ENCODE peak calls at places on chromosome 19, in ten cellular contexts. M, W, I, P, K, S, J, B, C and Y are unnamed samples.

GRCh38 chr19:13055213-13056051 is 47.2 kb downstream of the LYL1 start:
- DNase-seq in M (no peak), W (no peak), I (peak; percentile 88), P (no peak), K (peak; percentile 69), S (no peak), J (no peak), B (peak; percentile 29), C (peak; percentile 87), Y (peak; percentile 90)

GRCh38 chr19:495047-495439 is 1.2 kb upstream of the MADCAM1 start:
- DNase-seq in M (no peak), W (no peak), I (no peak), P (no peak), K (no peak), S (no peak), J (no peak), B (no peak), C (no peak), Y (no peak)

GRCh38 chr19:46303702-46304397 is 7.0 kb downstream of the HIF3A start:
- DNase-seq in M (no peak), W (no peak), I (peak; percentile 78), P (no peak), K (peak; percentile 50), S (no peak), J (no peak), B (peak; percentile 68), C (peak; percentile 61), Y (peak; percentile 74)

GRCh38 chr19:23762884-23763711 is 4.4 kb upstream of the ZNF681 start:
- DNase-seq in M (peak; percentile 77), W (peak; percentile 26), I (peak; percentile 87), P (peak; percentile 80), K (peak; percentile 73), S (peak; percentile 88), J (peak; percentile 90), B (peak; percentile 79), C (peak; percentile 75), Y (peak; percentile 92)

GRCh38 chr19:36420961-36421748 is 2.7 kb upstream of the ZFP82 start:
- DNase-seq in M (no peak), W (no peak), I (peak; percentile 35), P (no peak), K (no peak), S (no peak), J (peak; percentile 57), B (peak; percentile 31), C (peak; percentile 17), Y (peak; percentile 46)

GRCh38 chr19:10173527-10173926 is 21.2 kb downstream of the DNMT1 start:
- DNase-seq in M (no peak), W (no peak), I (no peak), P (no peak), K (no peak), S (no peak), J (no peak), B (peak; percentile 29), C (no peak), Y (no peak)

GRCh38 chr19:56273563-56274117 is 1.1 kb downstream of the EDDM13 start:
- DNase-seq in M (no peak), W (no peak), I (no peak), P (no peak), K (peak; percentile 36), S (no peak), J (no peak), B (peak; percentile 67), C (no peak), Y (no peak)

GRCh38 chr19:5624154-5624663 is 1.3 kb downstream of the SAFB start:
- DNase-seq in M (no peak), W (no peak), I (no peak), P (peak; percentile 6), K (no peak), S (no peak), J (peak; percentile 49), B (peak; percentile 30), C (peak; percentile 37), Y (peak; percentile 70)

GRCh38 chr19:46213156-46213555 is 16.4 kb upstream of the IGFL1 start:
- DNase-seq in M (no peak), W (no peak), I (no peak), P (no peak), K (no peak), S (no peak), J (no peak), B (no peak), C (no peak), Y (no peak)

GRCh38 chr19:9431475-9431874 is 3.9 kb downstream of the ZNF266 start:
- DNase-seq in M (no peak), W (no peak), I (no peak), P (no peak), K (peak; percentile 13), S (peak; percentile 13), J (no peak), B (peak; percentile 53), C (no peak), Y (no peak)

GRCh38 chr19:13008926-13009787 is 13.9 kb downstream of the NFIX start:
- DNase-seq in M (no peak), W (no peak), I (no peak), P (no peak), K (no peak), S (no peak), J (no peak), B (no peak), C (peak; percentile 23), Y (no peak)

GRCh38 chr19:13234518-13234917 is 84.3 kb downstream of the IER2 start:
- DNase-seq in M (peak; percentile 46), W (no peak), I (no peak), P (peak; percentile 40), K (peak; percentile 50), S (no peak), J (no peak), B (no peak), C (peak; percentile 24), Y (peak; percentile 47)

GRCh38 chr19:3029070-3029923 is at the start of gene TLE2:
- DNase-seq in M (no peak), W (no peak), I (no peak), P (no peak), K (no peak), S (no peak), J (no peak), B (no peak), C (no peak), Y (peak; percentile 52)

GRCh38 chr19:18401580-18402112 is 4.2 kb upstream of the LRRC25 start:
- DNase-seq in M (no peak), W (no peak), I (no peak), P (no peak), K (no peak), S (no peak), J (no peak), B (peak; percentile 86), C (no peak), Y (peak; percentile 82)

GRCh38 chr19:2462635-2463421 is 6.1 kb upstream of the LMNB2 start:
- DNase-seq in M (no peak), W (no peak), I (peak; percentile 91), P (no peak), K (peak; percentile 40), S (peak; percentile 86), J (peak; percentile 88), B (peak; percentile 94), C (peak; percentile 90), Y (peak; percentile 93)

GRCh38 chr19:48608798-48609263 is 2.3 kb downstream of the SPACA4 start:
- DNase-seq in M (no peak), W (no peak), I (no peak), P (no peak), K (peak; percentile 51), S (peak; percentile 62), J (no peak), B (peak; percentile 67), C (no peak), Y (peak; percentile 54)

GRCh38 chr19:14089662-14090508 is 666 bp downstream of the SAMD1 start:
- DNase-seq in M (peak; percentile 20), W (no peak), I (peak; percentile 67), P (peak; percentile 36), K (peak; percentile 44), S (peak; percentile 25), J (peak; percentile 71), B (peak; percentile 79), C (no peak), Y (peak; percentile 76)